ENCODE peak calls at places on chromosomes 6 and 20, in four cellular contexts. One of them, this sample, is unnamed.

GRCh38 chr20:23445596-23446217 is 6.2 kb downstream of the CSTL1 start:
- DNase-seq in GM12878: no peak
- DNase-seq in K562: no peak
- DNase-seq in HepG2: peak; percentile 55
- DNase-seq in this sample: no peak

GRCh38 chr6:30101423-30101938 is 11.4 kb downstream of the TRIM31 start:
- DNase-seq in K562: no peak
- DNase-seq in GM12878: no peak
- DNase-seq in HepG2: peak; percentile 29
- DNase-seq in this sample: no peak

GRCh38 chr6:27419363-27419762 is 30.8 kb downstream of the ZNF391 start:
- DNase-seq in GM12878: no peak
- DNase-seq in HepG2: no peak
- DNase-seq in K562: no peak
- DNase-seq in this sample: no peak

GRCh38 chr20:38751360-38751976 is 3.2 kb downstream of the ACTR5 start:
- DNase-seq in HepG2: peak; percentile 52
- DNase-seq in GM12878: no peak
- DNase-seq in K562: peak; percentile 39
- DNase-seq in this sample: peak; percentile 37

GRCh38 chr6:31057426-31058003 is 47.2 kb downstream of the MUC22 start:
- DNase-seq in GM12878: no peak
- DNase-seq in K562: no peak
- DNase-seq in HepG2: no peak
- DNase-seq in this sample: no peak

GRCh38 chr6:18183736-18184135 is 28.5 kb downstream of the KDM1B start:
- DNase-seq in GM12878: no peak
- DNase-seq in HepG2: no peak
- DNase-seq in K562: no peak
- DNase-seq in this sample: no peak

GRCh38 chr6:133788556-133788955 is 100.4 kb upstream of the TCF21 start:
- DNase-seq in GM12878: no peak
- DNase-seq in K562: no peak
- DNase-seq in HepG2: no peak
- DNase-seq in this sample: no peak

GRCh38 chr6:122012576-122012975 is 386.9 kb upstream of the HSF2 start:
- DNase-seq in K562: no peak
- DNase-seq in HepG2: no peak
- DNase-seq in GM12878: no peak
- DNase-seq in this sample: no peak

GRCh38 chr6:170149681-170150589 is 140.9 kb downstream of the DLL1 start:
- DNase-seq in HepG2: no peak
- DNase-seq in GM12878: no peak
- DNase-seq in K562: no peak
- DNase-seq in this sample: no peak

GRCh38 chr20:19909696-19910095 is 107.5 kb upstream of the NAA20 start:
- DNase-seq in K562: no peak
- DNase-seq in HepG2: no peak
- DNase-seq in GM12878: no peak
- DNase-seq in this sample: no peak

GRCh38 chr6:56540950-56541600 is 101.6 kb downstream of the DST start:
- DNase-seq in GM12878: no peak
- DNase-seq in HepG2: peak; percentile 77
- DNase-seq in K562: no peak
- DNase-seq in this sample: no peak

GRCh38 chr6:27582928-27583725 is 110.2 kb upstream of the ZNF184 start:
- DNase-seq in HepG2: peak; percentile 65
- DNase-seq in GM12878: no peak
- DNase-seq in K562: peak; percentile 56
- DNase-seq in this sample: peak; percentile 52

GRCh38 chr6:144343736-144344428 is 58.7 kb downstream of the UTRN start:
- DNase-seq in HepG2: peak; percentile 98
- DNase-seq in K562: no peak
- DNase-seq in GM12878: peak; percentile 69
- DNase-seq in this sample: no peak

GRCh38 chr6:160041608-160042007 is 72.7 kb downstream of the IGF2R start:
- DNase-seq in K562: no peak
- DNase-seq in GM12878: no peak
- DNase-seq in HepG2: peak; percentile 22
- DNase-seq in this sample: no peak

GRCh38 chr6:36850001-36850400 is 10.8 kb upstream of the CPNE5 start:
- DNase-seq in GM12878: no peak
- DNase-seq in K562: no peak
- DNase-seq in HepG2: no peak
- DNase-seq in this sample: no peak

GRCh38 chr6:36851632-36852031 is 12.4 kb upstream of the CPNE5 start:
- DNase-seq in HepG2: no peak
- DNase-seq in K562: no peak
- DNase-seq in GM12878: no peak
- DNase-seq in this sample: no peak

GRCh38 chr6:36853325-36853724 is 14.1 kb upstream of the CPNE5 start:
- DNase-seq in GM12878: no peak
- DNase-seq in K562: no peak
- DNase-seq in HepG2: no peak
- DNase-seq in this sample: no peak

GRCh38 chr6:36851149-36851614 is 11.9 kb upstream of the CPNE5 start:
- DNase-seq in GM12878: no peak
- DNase-seq in K562: peak; percentile 65
- DNase-seq in HepG2: peak; percentile 69
- DNase-seq in this sample: peak; percentile 64

DNA sequence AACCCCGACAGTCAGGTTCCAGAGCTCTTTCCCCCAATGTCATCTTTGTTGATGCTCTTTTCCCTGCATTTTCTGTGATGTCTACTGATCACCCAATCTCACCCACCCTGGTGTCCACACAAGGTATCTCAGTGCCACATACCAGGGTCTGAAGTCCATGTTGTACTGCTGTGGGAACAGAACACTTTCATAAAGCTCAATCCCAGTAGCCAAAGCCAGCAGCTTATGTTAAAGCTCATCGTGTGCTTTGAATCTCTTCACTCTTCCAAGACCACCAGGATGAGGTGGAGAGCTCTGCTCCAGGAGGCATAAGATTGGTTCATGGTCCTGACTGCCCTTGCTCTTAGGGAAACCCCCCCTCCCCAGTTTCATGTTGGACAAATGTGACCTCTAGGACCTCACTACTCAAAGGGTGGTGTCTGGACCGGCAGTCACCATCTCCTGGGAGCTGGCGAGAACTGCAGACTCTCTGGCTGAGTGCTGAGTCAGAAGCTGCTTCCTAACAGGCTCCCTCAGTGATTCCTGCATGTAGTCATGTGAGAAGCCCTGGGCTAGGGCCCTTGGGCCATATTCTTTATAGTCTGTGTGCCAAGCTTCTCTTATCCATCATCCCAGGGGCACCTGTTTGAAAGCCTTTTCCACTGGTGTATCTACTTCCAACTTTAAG is 13.4 kb upstream of the CPNE5 start:
- DNase-seq in HepG2: peak; percentile 78
- DNase-seq in K562: no peak
- DNase-seq in GM12878: no peak
- DNase-seq in this sample: no peak
- TF ChIP-seq SP1 in HepG2: no peak
- TF ChIP-seq SP1 in K562: no peak
- TF ChIP-seq SP1 in GM12878: no peak
- TF ChIP-seq SP1 in this sample: no peak

GRCh38 chr6:109296971-109297372 is 85.3 kb downstream of the CD164 start:
- DNase-seq in HepG2: no peak
- DNase-seq in K562: peak; percentile 57
- DNase-seq in GM12878: no peak
- DNase-seq in this sample: no peak
- TF ChIP-seq FOXK2 in HepG2: no peak
- TF ChIP-seq FOXK2 in K562: no peak
- TF ChIP-seq FOXK2 in GM12878: no peak
- TF ChIP-seq FOXK2 in this sample: no peak

DNA sequence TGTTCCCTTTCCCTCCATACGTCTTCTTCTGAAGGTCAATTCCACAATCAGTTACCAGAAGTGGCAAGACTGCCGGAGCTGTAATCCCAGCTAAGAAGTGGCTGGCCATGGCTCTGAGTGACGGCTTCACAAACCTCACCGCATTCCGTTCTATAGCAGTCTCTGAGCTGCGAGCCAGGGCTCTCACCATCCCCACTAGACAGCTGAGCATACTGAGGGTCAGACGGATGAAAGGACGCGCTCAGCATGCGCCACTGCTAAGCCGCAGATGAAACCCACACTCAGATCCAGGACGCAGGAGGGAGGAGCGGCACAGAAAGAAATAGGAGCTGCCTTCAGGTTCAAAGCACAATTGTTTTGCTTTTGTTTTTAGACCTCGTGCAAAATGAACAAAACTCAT is 97.9 kb downstream of the ANKRD60 start:
- DNase-seq in K562: no peak
- DNase-seq in HepG2: no peak
- DNase-seq in GM12878: no peak
- DNase-seq in this sample: no peak
- TF ChIP-seq SP1 in K562: no peak
- TF ChIP-seq SP1 in HepG2: no peak
- TF ChIP-seq SP1 in GM12878: no peak
- TF ChIP-seq SP1 in this sample: no peak

DNA sequence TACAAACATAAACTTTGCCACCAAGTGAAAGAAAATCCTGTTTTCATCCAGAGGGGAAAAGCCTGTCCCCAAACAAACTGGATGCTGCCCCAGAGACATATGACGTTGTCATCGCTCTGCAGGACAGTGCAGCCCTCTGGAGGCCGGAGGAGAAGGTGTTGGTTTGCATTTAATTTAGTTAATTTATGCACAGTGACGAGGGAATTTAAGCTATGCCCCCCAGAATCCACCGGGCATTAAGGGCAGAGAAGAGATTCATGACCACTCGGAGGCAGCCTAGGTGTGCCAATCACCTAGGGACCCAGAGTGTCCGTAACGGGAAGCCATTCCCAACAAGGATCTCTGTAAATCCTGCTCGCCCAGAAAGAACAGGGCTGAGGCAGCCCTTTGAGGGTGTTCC is 45.1 kb downstream of the NINL start:
- DNase-seq in K562: no peak
- DNase-seq in HepG2: no peak
- DNase-seq in GM12878: no peak
- DNase-seq in this sample: no peak
- TF ChIP-seq FOXK2 in K562: no peak
- TF ChIP-seq FOXK2 in HepG2: no peak
- TF ChIP-seq FOXK2 in GM12878: no peak
- TF ChIP-seq FOXK2 in this sample: no peak

GRCh38 chr20:32984631-32985354 is 19.4 kb downstream of the SUN5 start:
- DNase-seq in GM12878: no peak
- DNase-seq in K562: no peak
- DNase-seq in HepG2: no peak
- DNase-seq in this sample: no peak

GRCh38 chr20:32982617-32983458 is 21.4 kb downstream of the SUN5 start:
- DNase-seq in GM12878: no peak
- DNase-seq in K562: no peak
- DNase-seq in HepG2: peak; percentile 50
- DNase-seq in this sample: no peak

GRCh38 chr20:32983459-32984112 is 20.6 kb downstream of the SUN5 start:
- DNase-seq in HepG2: no peak
- DNase-seq in K562: no peak
- DNase-seq in GM12878: no peak
- DNase-seq in this sample: no peak

GRCh38 chr20:32985596-32985995 is 18.6 kb downstream of the SUN5 start:
- DNase-seq in HepG2: no peak
- DNase-seq in GM12878: no peak
- DNase-seq in K562: no peak
- DNase-seq in this sample: no peak

GRCh38 chr20:32984196-32984595 is 20.0 kb downstream of the SUN5 start:
- DNase-seq in GM12878: no peak
- DNase-seq in HepG2: no peak
- DNase-seq in K562: peak; percentile 27
- DNase-seq in this sample: peak; percentile 23
- TF ChIP-seq SP1 in GM12878: no peak
- TF ChIP-seq SP1 in HepG2: no peak
- TF ChIP-seq SP1 in K562: no peak
- TF ChIP-seq SP1 in this sample: no peak

GRCh38 chr6:166927942-166928643 is 28.3 kb downstream of the RNASET2 start:
- DNase-seq in HepG2: no peak
- DNase-seq in K562: no peak
- DNase-seq in GM12878: no peak
- DNase-seq in this sample: no peak

GRCh38 chr6:166931426-166931970 is 24.9 kb downstream of the RNASET2 start:
- DNase-seq in K562: no peak
- DNase-seq in HepG2: no peak
- DNase-seq in GM12878: no peak
- DNase-seq in this sample: no peak

GRCh38 chr6:166928644-166929515 is 27.5 kb downstream of the RNASET2 start:
- DNase-seq in GM12878: no peak
- DNase-seq in K562: no peak
- DNase-seq in HepG2: no peak
- DNase-seq in this sample: no peak

GRCh38 chr6:166930354-166930891 is 25.9 kb downstream of the RNASET2 start:
- DNase-seq in HepG2: no peak
- DNase-seq in GM12878: no peak
- DNase-seq in K562: no peak
- DNase-seq in this sample: no peak

GRCh38 chr6:166929534-166930189 is 26.7 kb downstream of the RNASET2 start:
- DNase-seq in K562: no peak
- DNase-seq in HepG2: no peak
- DNase-seq in GM12878: no peak
- DNase-seq in this sample: no peak
- TF ChIP-seq FOXK2 in K562: no peak
- TF ChIP-seq FOXK2 in HepG2: no peak
- TF ChIP-seq FOXK2 in GM12878: no peak
- TF ChIP-seq FOXK2 in this sample: no peak

DNA sequence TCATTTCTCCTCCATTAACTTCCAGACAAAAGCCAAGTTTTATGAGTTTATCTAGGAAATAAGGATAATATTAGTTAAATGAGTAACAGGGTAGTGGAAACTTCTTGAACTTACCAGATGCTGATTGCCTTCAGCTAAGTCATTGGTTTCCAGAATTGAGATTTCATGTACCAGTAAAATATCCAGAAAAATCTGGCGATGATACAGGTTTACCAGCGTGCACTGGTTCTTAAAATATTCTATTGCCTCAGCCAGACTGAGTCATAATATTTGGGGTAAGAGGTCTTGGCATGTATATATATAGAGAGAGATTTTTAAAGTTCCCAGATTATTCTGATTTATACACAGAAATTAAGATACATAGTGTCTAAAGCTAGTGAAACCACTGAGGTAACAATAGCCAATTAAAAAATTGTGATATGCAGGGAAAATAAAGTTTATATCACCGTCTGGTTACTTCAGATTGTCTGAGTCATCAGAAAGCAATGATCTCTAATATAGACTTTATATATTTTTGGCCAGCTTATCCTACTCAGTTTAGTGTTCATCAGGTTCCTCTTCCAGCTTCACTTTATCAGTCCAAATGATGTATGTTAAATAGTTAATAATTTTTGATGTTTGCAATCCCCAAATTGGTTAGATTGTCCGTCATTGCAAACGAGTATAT is 39.5 kb upstream of the SDHAF4 start:
- DNase-seq in GM12878: no peak
- DNase-seq in K562: no peak
- DNase-seq in HepG2: no peak
- DNase-seq in this sample: no peak
- TF ChIP-seq SP1 in GM12878: no peak
- TF ChIP-seq SP1 in K562: no peak
- TF ChIP-seq SP1 in HepG2: no peak
- TF ChIP-seq SP1 in this sample: no peak

GRCh38 chr20:16222859-16223411 is 350.3 kb downstream of the KIF16B start:
- DNase-seq in K562: no peak
- DNase-seq in GM12878: no peak
- DNase-seq in HepG2: no peak
- DNase-seq in this sample: no peak
- TF ChIP-seq FOXK2 in K562: no peak
- TF ChIP-seq FOXK2 in GM12878: no peak
- TF ChIP-seq FOXK2 in HepG2: no peak
- TF ChIP-seq FOXK2 in this sample: no peak

GRCh38 chr6:36888115-36888643 is 2.4 kb downstream of the C6orf89 start:
- DNase-seq in GM12878: no peak
- DNase-seq in K562: no peak
- DNase-seq in HepG2: no peak
- DNase-seq in this sample: no peak
- TF ChIP-seq SP1 in GM12878: no peak
- TF ChIP-seq SP1 in K562: no peak
- TF ChIP-seq SP1 in HepG2: no peak
- TF ChIP-seq SP1 in this sample: no peak

This sample was measured in HEK293T.